ENCODE peak calls at places on chromosomes 11 and 22, in four cellular contexts. One of them, this sample, is unnamed.

GRCh38 chr11:125214466-125215204 is 50.1 kb downstream of the PKNOX2 start:
- DNase-seq in fibroblast of mammary gland: no peak
- DNase-seq in PC-9: no peak
- DNase-seq in astrocyte of the spinal cord: peak; percentile 15
- DNase-seq in this sample: no peak

GRCh38 chr22:48224332-48224731 is 1461.9 kb downstream of the TBC1D22A start:
- DNase-seq in fibroblast of mammary gland: no peak
- DNase-seq in PC-9: no peak
- DNase-seq in astrocyte of the spinal cord: no peak
- DNase-seq in this sample: no peak

GRCh38 chr11:91932151-91932821 is 292.3 kb upstream of the FAT3 start:
- DNase-seq in fibroblast of mammary gland: peak; percentile 50
- DNase-seq in PC-9: no peak
- DNase-seq in astrocyte of the spinal cord: peak; percentile 63
- DNase-seq in this sample: no peak

GRCh38 chr22:27625769-27626674 is 175.5 kb downstream of the MN1 start:
- DNase-seq in fibroblast of mammary gland: peak; percentile 31
- DNase-seq in PC-9: no peak
- DNase-seq in astrocyte of the spinal cord: no peak
- DNase-seq in this sample: no peak

GRCh38 chr11:45960387-45961110 is 38.1 kb downstream of the LARGE2 start:
- DNase-seq in fibroblast of mammary gland: peak; percentile 39
- DNase-seq in PC-9: no peak
- DNase-seq in astrocyte of the spinal cord: no peak
- DNase-seq in this sample: no peak

GRCh38 chr11:111520565-111520964 is 6.0 kb downstream of the HOATZ start:
- DNase-seq in fibroblast of mammary gland: peak; percentile 59
- DNase-seq in PC-9: no peak
- DNase-seq in astrocyte of the spinal cord: peak; percentile 38
- DNase-seq in this sample: no peak

GRCh38 chr11:35525501-35526175 is at the start of gene PAMR1:
- DNase-seq in fibroblast of mammary gland: peak; percentile 82
- DNase-seq in PC-9: peak; percentile 52
- DNase-seq in astrocyte of the spinal cord: peak; percentile 82
- DNase-seq in this sample: peak; percentile 61

GRCh38 chr11:64553554-64554201 is 37.3 kb upstream of the SLC22A12 start:
- DNase-seq in fibroblast of mammary gland: peak; percentile 61
- DNase-seq in PC-9: peak; percentile 58
- DNase-seq in astrocyte of the spinal cord: peak; percentile 42
- DNase-seq in this sample: no peak

GRCh38 chr22:32897400-32897799 is 95.9 kb downstream of the TIMP3 start:
- DNase-seq in fibroblast of mammary gland: peak; percentile 10
- DNase-seq in PC-9: no peak
- DNase-seq in astrocyte of the spinal cord: peak; percentile 15
- DNase-seq in this sample: no peak

GRCh38 chr11:67266424-67267187 is at the start of gene GRK2:
- DNase-seq in fibroblast of mammary gland: no peak
- DNase-seq in PC-9: peak; percentile 40
- DNase-seq in astrocyte of the spinal cord: no peak
- DNase-seq in this sample: peak; percentile 89

GRCh38 chr11:119605137-119605675 is 123.8 kb downstream of the NECTIN1 start:
- DNase-seq in fibroblast of mammary gland: no peak
- DNase-seq in PC-9: no peak
- DNase-seq in astrocyte of the spinal cord: no peak
- DNase-seq in this sample: no peak

GRCh38 chr11:117986981-117987495 is 844 bp downstream of the IL10RA start:
- DNase-seq in fibroblast of mammary gland: peak; percentile 29
- DNase-seq in PC-9: no peak
- DNase-seq in astrocyte of the spinal cord: no peak
- DNase-seq in this sample: peak; percentile 32

GRCh38 chr11:35223429-35223828 is 84.5 kb downstream of the CD44 start:
- DNase-seq in fibroblast of mammary gland: peak; percentile 63
- DNase-seq in PC-9: no peak
- DNase-seq in astrocyte of the spinal cord: peak; percentile 76
- DNase-seq in this sample: no peak

GRCh38 chr11:117980716-117981115 is 5.5 kb upstream of the IL10RA start:
- DNase-seq in fibroblast of mammary gland: no peak
- DNase-seq in PC-9: no peak
- DNase-seq in astrocyte of the spinal cord: no peak
- DNase-seq in this sample: no peak

GRCh38 chr11:68497761-68498160 is 37.2 kb downstream of the PPP6R3 start:
- DNase-seq in fibroblast of mammary gland: peak; percentile 25
- DNase-seq in PC-9: no peak
- DNase-seq in astrocyte of the spinal cord: no peak
- DNase-seq in this sample: no peak

GRCh38 chr11:95076416-95076815 is 9.7 kb downstream of the SRSF8 start:
- DNase-seq in fibroblast of mammary gland: peak; percentile 89
- DNase-seq in PC-9: no peak
- DNase-seq in astrocyte of the spinal cord: peak; percentile 91
- DNase-seq in this sample: no peak

GRCh38 chr11:32173977-32174376 is 83.1 kb downstream of the RCN1 start:
- DNase-seq in fibroblast of mammary gland: no peak
- DNase-seq in PC-9: no peak
- DNase-seq in astrocyte of the spinal cord: no peak
- DNase-seq in this sample: no peak

GRCh38 chr11:118341749-118342489 is 586 bp downstream of the CD3D start:
- DNase-seq in fibroblast of mammary gland: no peak
- DNase-seq in PC-9: no peak
- DNase-seq in astrocyte of the spinal cord: no peak
- DNase-seq in this sample: no peak

GRCh38 chr22:25070870-25071465 is 118.5 kb downstream of the KIAA1671 start:
- DNase-seq in fibroblast of mammary gland: no peak
- DNase-seq in PC-9: no peak
- DNase-seq in astrocyte of the spinal cord: no peak
- DNase-seq in this sample: no peak

GRCh38 chr11:2155511-2155910 is 5.5 kb downstream of the INS start:
- DNase-seq in fibroblast of mammary gland: no peak
- DNase-seq in PC-9: no peak
- DNase-seq in astrocyte of the spinal cord: no peak
- DNase-seq in this sample: no peak

GRCh38 chr11:10728779-10729472 is 22.1 kb upstream of the CTR9 start:
- DNase-seq in fibroblast of mammary gland: peak; percentile 64
- DNase-seq in PC-9: no peak
- DNase-seq in astrocyte of the spinal cord: no peak
- DNase-seq in this sample: no peak
- H3K4me3 ChIP-seq in fibroblast of mammary gland: no peak overlapping the region
- H3K4me3 ChIP-seq in PC-9: no peak overlapping the region
- H3K4me3 ChIP-seq in astrocyte of the spinal cord: no peak overlapping the region
- H3K4me3 ChIP-seq in this sample: no peak overlapping the region

DNA sequence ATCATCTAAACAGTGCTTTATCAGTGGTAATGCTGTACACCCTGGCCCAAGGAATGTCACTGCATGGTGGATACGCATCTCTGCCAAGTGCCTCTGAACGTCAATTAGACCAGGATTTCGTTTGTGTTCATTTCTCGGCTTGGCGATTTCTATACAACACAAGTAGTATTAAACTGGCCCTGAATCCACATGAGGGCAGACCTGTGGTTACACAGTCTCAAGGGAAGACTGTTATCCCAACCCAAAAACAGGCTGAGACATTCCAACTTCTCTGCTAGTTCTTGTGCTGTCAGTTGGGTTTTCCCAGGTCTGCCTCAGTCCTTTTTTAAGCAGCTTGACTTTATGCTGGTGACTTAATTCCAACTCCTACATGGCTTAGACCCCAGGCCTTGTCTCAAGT is 58.1 kb downstream of the HIRA start:
- DNase-seq in fibroblast of mammary gland: no peak
- DNase-seq in PC-9: no peak
- DNase-seq in astrocyte of the spinal cord: no peak
- DNase-seq in this sample: no peak
- H3K4me3 ChIP-seq in fibroblast of mammary gland: no peak overlapping the region
- H3K4me3 ChIP-seq in PC-9: no peak overlapping the region
- H3K4me3 ChIP-seq in astrocyte of the spinal cord: no peak overlapping the region
- H3K4me3 ChIP-seq in this sample: no peak overlapping the region

GRCh38 chr11:76663461-76663760 is 7.1 kb downstream of the LRRC32 start:
- DNase-seq in fibroblast of mammary gland: no peak
- DNase-seq in PC-9: no peak
- DNase-seq in astrocyte of the spinal cord: no peak
- DNase-seq in this sample: peak; percentile 21

GRCh38 chr11:76665172-76665571 is 5.4 kb downstream of the LRRC32 start:
- DNase-seq in fibroblast of mammary gland: no peak
- DNase-seq in PC-9: no peak
- DNase-seq in astrocyte of the spinal cord: no peak
- DNase-seq in this sample: peak; percentile 13

GRCh38 chr11:76665921-76666351 is 4.6 kb downstream of the LRRC32 start:
- DNase-seq in fibroblast of mammary gland: no peak
- DNase-seq in PC-9: no peak
- DNase-seq in astrocyte of the spinal cord: no peak
- DNase-seq in this sample: peak; percentile 19

GRCh38 chr11:76663912-76664440 is 6.6 kb downstream of the LRRC32 start:
- DNase-seq in fibroblast of mammary gland: no peak
- DNase-seq in PC-9: no peak
- DNase-seq in astrocyte of the spinal cord: no peak
- DNase-seq in this sample: peak; percentile 17

GRCh38 chr11:76664578-76665061 is 5.9 kb downstream of the LRRC32 start:
- DNase-seq in fibroblast of mammary gland: no peak
- DNase-seq in PC-9: no peak
- DNase-seq in astrocyte of the spinal cord: no peak
- DNase-seq in this sample: peak; percentile 50
- H3K4me3 ChIP-seq in fibroblast of mammary gland: no peak overlapping the region
- H3K4me3 ChIP-seq in PC-9: no peak overlapping the region
- H3K4me3 ChIP-seq in astrocyte of the spinal cord: no peak overlapping the region
- H3K4me3 ChIP-seq in this sample: no peak overlapping the region

GRCh38 chr22:38699143-38699542 is 1.6 kb downstream of the JOSD1 start:
- DNase-seq in fibroblast of mammary gland: no peak
- DNase-seq in PC-9: no peak
- DNase-seq in astrocyte of the spinal cord: no peak
- DNase-seq in this sample: no peak
- H3K4me3 ChIP-seq in fibroblast of mammary gland: peak overlapping the region; percentile 79
- H3K4me3 ChIP-seq in PC-9: peak overlapping the region; percentile 82
- H3K4me3 ChIP-seq in astrocyte of the spinal cord: peak overlapping the region; percentile 79
- H3K4me3 ChIP-seq in this sample: peak overlapping the region; percentile 77

DNA sequence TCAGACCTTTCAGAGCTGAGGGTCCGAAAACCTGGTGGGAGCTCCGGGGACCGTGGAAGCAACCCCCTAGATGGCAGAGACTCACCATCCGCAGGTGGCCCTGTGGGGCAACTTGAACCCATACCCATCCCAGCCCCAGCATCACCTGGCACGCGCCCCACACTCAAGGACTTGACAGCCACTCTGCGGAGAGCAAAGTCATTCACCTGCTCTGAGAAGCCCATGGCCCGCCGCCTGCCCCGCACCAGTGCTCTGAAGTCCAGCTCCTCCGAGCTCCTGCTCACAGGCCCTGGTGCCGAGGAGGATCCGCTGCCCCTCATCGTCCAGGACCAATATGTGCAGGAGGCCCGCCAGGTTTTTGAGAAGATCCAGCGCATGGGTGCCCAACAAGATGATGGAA is 2.0 kb downstream of the ARHGEF17 start:
- DNase-seq in fibroblast of mammary gland: no peak
- DNase-seq in PC-9: no peak
- DNase-seq in astrocyte of the spinal cord: no peak
- DNase-seq in this sample: no peak
- H3K4me3 ChIP-seq in fibroblast of mammary gland: peak overlapping the region; percentile 65
- H3K4me3 ChIP-seq in PC-9: peak overlapping the region; percentile 95
- H3K4me3 ChIP-seq in astrocyte of the spinal cord: peak overlapping the region; percentile 60
- H3K4me3 ChIP-seq in this sample: peak overlapping the region; percentile 69

GRCh38 chr22:36367479-36367878 is 20.3 kb downstream of the MYH9 start:
- DNase-seq in fibroblast of mammary gland: no peak
- DNase-seq in PC-9: no peak
- DNase-seq in astrocyte of the spinal cord: no peak
- DNase-seq in this sample: no peak
- H3K4me3 ChIP-seq in fibroblast of mammary gland: no peak overlapping the region
- H3K4me3 ChIP-seq in PC-9: peak overlapping the region; percentile 21
- H3K4me3 ChIP-seq in astrocyte of the spinal cord: no peak overlapping the region
- H3K4me3 ChIP-seq in this sample: no peak overlapping the region

GRCh38 chr11:8908099-8908498 is 2.9 kb upstream of the AKIP1 start:
- DNase-seq in fibroblast of mammary gland: no peak
- DNase-seq in PC-9: no peak
- DNase-seq in astrocyte of the spinal cord: no peak
- DNase-seq in this sample: no peak
- H3K4me3 ChIP-seq in fibroblast of mammary gland: no peak overlapping the region
- H3K4me3 ChIP-seq in PC-9: no peak overlapping the region
- H3K4me3 ChIP-seq in astrocyte of the spinal cord: no peak overlapping the region
- H3K4me3 ChIP-seq in this sample: no peak overlapping the region

GRCh38 chr11:3197044-3197715 is 21.4 kb downstream of the MRGPRG start:
- DNase-seq in fibroblast of mammary gland: no peak
- DNase-seq in PC-9: no peak
- DNase-seq in astrocyte of the spinal cord: no peak
- DNase-seq in this sample: no peak

GRCh38 chr11:3193373-3194015 is 25.1 kb downstream of the MRGPRG start:
- DNase-seq in fibroblast of mammary gland: no peak
- DNase-seq in PC-9: no peak
- DNase-seq in astrocyte of the spinal cord: no peak
- DNase-seq in this sample: no peak

GRCh38 chr11:3194016-3194816 is 24.4 kb downstream of the MRGPRG start:
- DNase-seq in fibroblast of mammary gland: no peak
- DNase-seq in PC-9: no peak
- DNase-seq in astrocyte of the spinal cord: no peak
- DNase-seq in this sample: peak; percentile 61

GRCh38 chr11:3196161-3197043 is 22.2 kb downstream of the MRGPRG start:
- DNase-seq in fibroblast of mammary gland: no peak
- DNase-seq in PC-9: no peak
- DNase-seq in astrocyte of the spinal cord: no peak
- DNase-seq in this sample: no peak

GRCh38 chr11:3195251-3196160 is 23.1 kb downstream of the MRGPRG start:
- DNase-seq in fibroblast of mammary gland: peak; percentile 30
- DNase-seq in PC-9: no peak
- DNase-seq in astrocyte of the spinal cord: no peak
- DNase-seq in this sample: peak; percentile 54
- H3K4me3 ChIP-seq in fibroblast of mammary gland: no peak overlapping the region
- H3K4me3 ChIP-seq in PC-9: no peak overlapping the region
- H3K4me3 ChIP-seq in astrocyte of the spinal cord: no peak overlapping the region
- H3K4me3 ChIP-seq in this sample: no peak overlapping the region

DNA sequence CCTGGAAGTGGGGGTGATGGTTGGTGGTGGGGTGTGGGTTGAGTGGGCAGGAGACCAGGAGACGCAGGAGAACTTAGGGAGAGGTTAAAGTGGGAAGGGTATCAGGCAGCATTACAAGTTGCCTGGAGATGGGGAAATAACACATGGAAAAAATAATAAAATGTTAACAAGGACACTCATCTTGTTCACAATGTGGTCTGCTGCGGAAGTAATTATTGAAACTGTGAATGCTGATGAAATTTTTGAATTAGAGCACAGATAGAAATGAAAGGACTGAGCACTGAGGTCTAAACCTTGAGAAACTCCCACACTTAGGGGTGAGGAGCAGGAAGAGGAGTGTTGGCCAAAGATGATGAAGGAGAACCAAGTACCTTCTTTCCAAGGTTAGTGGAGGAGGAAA is 346.0 kb upstream of the PLET1 start:
- DNase-seq in fibroblast of mammary gland: no peak
- DNase-seq in PC-9: no peak
- DNase-seq in astrocyte of the spinal cord: no peak
- DNase-seq in this sample: no peak
- H3K4me3 ChIP-seq in fibroblast of mammary gland: no peak overlapping the region
- H3K4me3 ChIP-seq in PC-9: no peak overlapping the region
- H3K4me3 ChIP-seq in astrocyte of the spinal cord: no peak overlapping the region
- H3K4me3 ChIP-seq in this sample: no peak overlapping the region

GRCh38 chr22:46281866-46282678 is 14.3 kb downstream of the TTC38 start:
- DNase-seq in fibroblast of mammary gland: no peak
- DNase-seq in PC-9: no peak
- DNase-seq in astrocyte of the spinal cord: no peak
- DNase-seq in this sample: no peak
- H3K4me3 ChIP-seq in fibroblast of mammary gland: no peak overlapping the region
- H3K4me3 ChIP-seq in PC-9: no peak overlapping the region
- H3K4me3 ChIP-seq in astrocyte of the spinal cord: no peak overlapping the region
- H3K4me3 ChIP-seq in this sample: no peak overlapping the region